ENCODE peak calls at places on chromosomes 2 and 18, in seven cellular contexts. One of them, this sample, is unnamed.

GRCh38 chr2:215002500-215002899 is 135.9 kb downstream of the ABCA12 start:
- DNase-seq in endodermal cell: no peak
- DNase-seq in cardiac muscle cell: peak; percentile 73
- DNase-seq in IMR-90: peak; percentile 46
- DNase-seq in fibroblast of mammary gland: peak; percentile 47
- DNase-seq in Caco-2: peak; percentile 36
- DNase-seq in fibroblast of lung: peak; percentile 67
- DNase-seq in this sample: no peak

GRCh38 chr2:10221976-10222870 is 80.5 kb upstream of the HPCAL1 start:
- DNase-seq in endodermal cell: no peak
- DNase-seq in cardiac muscle cell: no peak
- DNase-seq in IMR-90: no peak
- DNase-seq in fibroblast of mammary gland: no peak
- DNase-seq in Caco-2: no peak
- DNase-seq in fibroblast of lung: no peak
- DNase-seq in this sample: no peak

GRCh38 chr2:28652217-28652616 is 99.4 kb upstream of the PPP1CB start:
- DNase-seq in endodermal cell: no peak
- DNase-seq in cardiac muscle cell: no peak
- DNase-seq in IMR-90: peak; percentile 78
- DNase-seq in fibroblast of mammary gland: peak; percentile 49
- DNase-seq in Caco-2: no peak
- DNase-seq in fibroblast of lung: peak; percentile 61
- DNase-seq in this sample: no peak

GRCh38 chr2:28437142-28437835 is 44.6 kb downstream of the FOSL2 start:
- DNase-seq in endodermal cell: no peak
- DNase-seq in cardiac muscle cell: no peak
- DNase-seq in IMR-90: no peak
- DNase-seq in fibroblast of mammary gland: no peak
- DNase-seq in Caco-2: no peak
- DNase-seq in fibroblast of lung: no peak
- DNase-seq in this sample: no peak

GRCh38 chr2:200155652-200156051 is 150.8 kb upstream of the SPATS2L start:
- DNase-seq in endodermal cell: no peak
- DNase-seq in cardiac muscle cell: no peak
- DNase-seq in IMR-90: no peak
- DNase-seq in fibroblast of mammary gland: no peak
- DNase-seq in Caco-2: no peak
- DNase-seq in fibroblast of lung: no peak
- DNase-seq in this sample: no peak

GRCh38 chr18:58570360-58571064 is 58.4 kb downstream of the ALPK2 start:
- DNase-seq in endodermal cell: no peak
- DNase-seq in cardiac muscle cell: no peak
- DNase-seq in IMR-90: no peak
- DNase-seq in fibroblast of mammary gland: peak; percentile 37
- DNase-seq in Caco-2: no peak
- DNase-seq in fibroblast of lung: peak; percentile 37
- DNase-seq in this sample: no peak

GRCh38 chr2:44572196-44572900 is 210.6 kb downstream of the CAMKMT start:
- DNase-seq in endodermal cell: no peak
- DNase-seq in cardiac muscle cell: no peak
- DNase-seq in IMR-90: peak; percentile 12
- DNase-seq in fibroblast of mammary gland: peak; percentile 49
- DNase-seq in Caco-2: no peak
- DNase-seq in fibroblast of lung: no peak
- DNase-seq in this sample: no peak

GRCh38 chr2:222813177-222813843 is 47.5 kb upstream of the ACSL3 start:
- DNase-seq in endodermal cell: no peak
- DNase-seq in cardiac muscle cell: no peak
- DNase-seq in IMR-90: no peak
- DNase-seq in fibroblast of mammary gland: peak; percentile 40
- DNase-seq in Caco-2: no peak
- DNase-seq in fibroblast of lung: no peak
- DNase-seq in this sample: no peak

GRCh38 chr2:217959723-217960122 is 43.1 kb downstream of the TNS1 start:
- DNase-seq in endodermal cell: peak; percentile 74
- DNase-seq in cardiac muscle cell: no peak
- DNase-seq in IMR-90: peak; percentile 31
- DNase-seq in fibroblast of mammary gland: no peak
- DNase-seq in Caco-2: peak; percentile 20
- DNase-seq in fibroblast of lung: no peak
- DNase-seq in this sample: no peak

GRCh38 chr2:239839306-239839705 is 185.8 kb downstream of the NDUFA10 start:
- DNase-seq in endodermal cell: peak; percentile 16
- DNase-seq in cardiac muscle cell: no peak
- DNase-seq in IMR-90: no peak
- DNase-seq in fibroblast of mammary gland: no peak
- DNase-seq in Caco-2: no peak
- DNase-seq in fibroblast of lung: no peak
- DNase-seq in this sample: no peak

GRCh38 chr2:38925982-38926381 is 36.3 kb downstream of the ARHGEF33 start:
- DNase-seq in endodermal cell: peak; percentile 74
- DNase-seq in cardiac muscle cell: no peak
- DNase-seq in IMR-90: no peak
- DNase-seq in fibroblast of mammary gland: no peak
- DNase-seq in Caco-2: no peak
- DNase-seq in fibroblast of lung: no peak
- DNase-seq in this sample: no peak

GRCh38 chr2:222903234-222904220 is 42.7 kb downstream of the ACSL3 start:
- DNase-seq in endodermal cell: no peak
- DNase-seq in cardiac muscle cell: peak; percentile 79
- DNase-seq in IMR-90: peak; percentile 73
- DNase-seq in fibroblast of mammary gland: peak; percentile 71
- DNase-seq in Caco-2: peak; percentile 67
- DNase-seq in fibroblast of lung: peak; percentile 81
- DNase-seq in this sample: no peak

DNA sequence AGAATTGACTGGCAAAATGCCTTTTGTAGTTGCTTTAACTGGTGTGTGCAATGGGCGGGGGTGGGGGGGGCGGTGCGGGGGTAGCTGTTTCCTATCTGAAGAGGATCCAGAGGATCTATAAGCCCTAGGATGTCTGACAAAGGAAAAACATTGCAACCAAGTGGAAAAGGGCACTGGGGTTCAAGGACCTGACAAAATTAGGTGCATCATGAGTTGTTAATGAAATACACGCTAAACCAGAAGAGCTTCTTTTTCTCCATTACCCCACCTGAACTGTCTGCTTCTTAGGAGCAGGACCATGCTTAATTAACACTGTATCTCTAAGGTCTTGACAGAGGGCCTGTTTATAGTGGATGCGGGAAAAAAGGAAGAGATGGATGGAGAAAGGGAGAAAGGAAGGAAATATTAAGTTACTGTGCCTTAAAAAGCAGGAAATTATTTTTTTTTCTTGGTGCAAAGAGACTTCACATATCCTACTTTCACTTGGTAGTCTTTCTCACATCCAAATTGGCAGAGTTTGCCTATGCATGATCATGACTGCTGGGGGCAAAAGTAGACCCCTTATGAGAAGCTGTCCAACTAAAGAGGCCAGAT is 4.7 kb downstream of the RND3 start:
- DNase-seq in endodermal cell: no peak
- DNase-seq in cardiac muscle cell: no peak
- DNase-seq in IMR-90: peak; percentile 18
- DNase-seq in fibroblast of mammary gland: no peak
- DNase-seq in Caco-2: no peak
- DNase-seq in fibroblast of lung: peak; percentile 14
- DNase-seq in this sample: no peak
- H3K4me3 ChIP-seq in endodermal cell: no peak overlapping the region
- H3K4me3 ChIP-seq in cardiac muscle cell: no peak overlapping the region
- H3K4me3 ChIP-seq in IMR-90: peak overlapping the region; percentile 92
- H3K4me3 ChIP-seq in fibroblast of mammary gland: no peak overlapping the region
- H3K4me3 ChIP-seq in Caco-2: no peak overlapping the region
- H3K4me3 ChIP-seq in fibroblast of lung: peak overlapping the region; percentile 98
- H3K4me3 ChIP-seq in this sample: peak overlapping the region; percentile 0

DNA sequence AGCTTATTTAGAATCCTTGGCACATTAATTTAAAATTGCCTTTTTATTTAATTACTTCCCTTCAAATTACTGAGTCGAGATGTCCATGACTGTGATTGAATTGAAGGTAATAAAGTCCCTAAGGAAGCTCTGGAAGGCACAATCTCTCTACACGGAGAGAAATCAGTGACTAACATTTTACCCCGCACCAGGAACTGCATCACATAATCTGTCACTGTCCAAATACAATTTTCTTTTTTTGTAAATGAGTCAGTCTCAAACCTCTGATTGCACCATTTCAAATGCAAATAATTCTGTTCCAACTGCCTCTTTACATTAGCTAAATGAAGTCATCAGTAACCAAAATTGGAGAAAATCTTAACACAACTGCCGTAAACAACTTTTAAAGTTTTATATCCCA is 311.9 kb downstream of the CCDC178 start:
- DNase-seq in endodermal cell: no peak
- DNase-seq in cardiac muscle cell: no peak
- DNase-seq in IMR-90: no peak
- DNase-seq in fibroblast of mammary gland: no peak
- DNase-seq in Caco-2: no peak
- DNase-seq in fibroblast of lung: peak; percentile 60
- DNase-seq in this sample: no peak
- TF ChIP-seq CTCF in endodermal cell: no peak
- TF ChIP-seq CTCF in cardiac muscle cell: no peak
- TF ChIP-seq CTCF in IMR-90: no peak
- TF ChIP-seq CTCF in fibroblast of mammary gland: no peak
- TF ChIP-seq CTCF in Caco-2: no peak
- TF ChIP-seq CTCF in fibroblast of lung: no peak
- TF ChIP-seq CTCF in this sample: no peak

DNA sequence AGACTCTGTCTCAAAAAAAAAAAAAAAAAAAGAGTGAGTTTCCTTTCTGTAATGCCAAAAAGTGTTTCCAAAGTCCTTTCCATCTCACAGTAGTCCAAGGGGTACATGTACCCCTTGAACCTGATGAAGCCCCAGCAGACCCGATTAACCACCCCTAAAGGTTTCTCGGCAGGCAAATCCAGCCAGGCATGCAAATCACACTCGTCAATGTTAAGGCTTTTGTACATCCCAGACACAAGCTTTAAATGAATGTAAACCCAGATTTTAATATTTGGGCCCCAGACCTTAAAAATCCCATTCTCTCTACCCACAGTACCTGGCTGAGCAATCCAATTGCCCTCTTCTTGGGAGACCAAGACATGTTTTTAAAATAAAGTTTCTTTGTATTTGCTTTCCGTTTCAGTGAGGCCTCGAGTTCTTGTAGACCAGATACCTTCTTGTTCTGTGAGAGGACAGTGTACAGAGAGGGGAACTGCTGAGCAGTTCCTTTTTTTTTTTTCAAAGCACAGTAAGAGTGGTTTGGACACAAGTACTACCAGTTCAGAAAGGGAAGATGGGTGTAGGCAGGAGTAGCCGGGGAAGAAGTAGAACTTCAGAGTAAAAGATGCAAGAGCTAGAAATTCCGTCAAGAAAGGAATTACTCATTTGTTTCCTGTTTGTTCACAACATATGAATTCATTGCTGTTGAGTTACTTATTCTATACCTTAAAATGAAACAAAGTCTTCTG is at the start of gene NLRC4:
- DNase-seq in endodermal cell: no peak
- DNase-seq in cardiac muscle cell: no peak
- DNase-seq in IMR-90: no peak
- DNase-seq in fibroblast of mammary gland: no peak
- DNase-seq in Caco-2: no peak
- DNase-seq in fibroblast of lung: no peak
- DNase-seq in this sample: no peak
- H3K4me3 ChIP-seq in endodermal cell: no peak within 1 kb of the TSS
- H3K4me3 ChIP-seq in cardiac muscle cell: no peak within 1 kb of the TSS
- H3K4me3 ChIP-seq in IMR-90: no peak within 1 kb of the TSS
- H3K4me3 ChIP-seq in fibroblast of mammary gland: no peak within 1 kb of the TSS
- H3K4me3 ChIP-seq in Caco-2: no peak within 1 kb of the TSS
- H3K4me3 ChIP-seq in fibroblast of lung: no peak within 1 kb of the TSS
- H3K4me3 ChIP-seq in this sample: no peak within 1 kb of the TSS

DNA sequence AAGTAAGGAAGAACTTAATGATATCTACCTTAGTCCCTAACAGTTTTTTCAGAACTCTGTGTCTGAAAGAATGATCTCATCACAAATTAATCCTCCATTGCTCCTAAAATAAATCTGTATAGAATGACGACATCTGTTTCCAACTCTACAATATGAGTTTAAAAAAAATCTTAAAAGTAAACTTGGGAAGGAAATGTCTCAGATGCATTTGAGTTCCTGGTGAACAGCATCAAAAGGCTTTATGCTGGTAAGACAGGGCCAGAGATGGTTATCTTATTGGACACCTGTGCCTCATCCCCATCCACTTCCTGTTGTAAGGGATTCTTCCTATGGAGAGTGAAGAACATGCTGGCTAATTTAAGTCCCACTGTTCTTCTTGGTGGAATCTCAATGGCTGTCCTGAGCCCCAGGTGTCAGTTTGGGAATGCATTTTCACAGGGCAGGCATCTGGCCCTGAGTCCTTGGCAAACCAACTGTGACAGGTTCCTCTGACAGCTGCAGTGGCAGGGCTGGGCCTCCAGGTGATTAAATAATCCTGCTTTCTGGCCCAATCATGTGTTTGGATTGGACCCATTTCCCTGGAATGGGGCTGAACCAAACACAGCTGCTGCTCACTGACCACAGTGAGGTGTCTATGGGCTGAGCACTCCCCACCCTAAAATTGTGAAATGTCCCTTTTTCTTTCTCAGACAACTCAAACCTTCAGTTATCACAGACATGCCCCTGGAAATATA is 12.9 kb upstream of the NCKAP5 start:
- DNase-seq in endodermal cell: peak; percentile 68
- DNase-seq in cardiac muscle cell: no peak
- DNase-seq in IMR-90: peak; percentile 86
- DNase-seq in fibroblast of mammary gland: no peak
- DNase-seq in Caco-2: no peak
- DNase-seq in fibroblast of lung: peak; percentile 55
- DNase-seq in this sample: no peak
- TF ChIP-seq CTCF in endodermal cell: peak; percentile 59
- TF ChIP-seq CTCF in cardiac muscle cell: no peak
- TF ChIP-seq CTCF in IMR-90: no peak
- TF ChIP-seq CTCF in fibroblast of mammary gland: no peak
- TF ChIP-seq CTCF in Caco-2: no peak
- TF ChIP-seq CTCF in fibroblast of lung: no peak
- TF ChIP-seq CTCF in this sample: peak; percentile 8

GRCh38 chr18:54528942-54529376 is 62.1 kb upstream of the DYNAP start:
- DNase-seq in endodermal cell: peak; percentile 54
- DNase-seq in cardiac muscle cell: no peak
- DNase-seq in IMR-90: no peak
- DNase-seq in fibroblast of mammary gland: no peak
- DNase-seq in Caco-2: no peak
- DNase-seq in fibroblast of lung: no peak
- DNase-seq in this sample: no peak
- H3K4me3 ChIP-seq in endodermal cell: no peak overlapping the region
- H3K4me3 ChIP-seq in cardiac muscle cell: no peak overlapping the region
- H3K4me3 ChIP-seq in IMR-90: no peak overlapping the region
- H3K4me3 ChIP-seq in fibroblast of mammary gland: no peak overlapping the region
- H3K4me3 ChIP-seq in Caco-2: no peak overlapping the region
- H3K4me3 ChIP-seq in fibroblast of lung: no peak overlapping the region
- H3K4me3 ChIP-seq in this sample: no peak overlapping the region